ENCODE peak calls at places on chromosomes 11 and 22, in five cellular contexts. F is left lobe of liver, N is AG08396, O is left cardiac atrium, R is amniotic epithelial cell. S is an unnamed sample.
A peak's percentile ranks its signal among the peaks of the same experiment; 100 is the strongest.

GRCh38 chr22:32649515-32650200 is 151.8 kb upstream of the TIMP3 start:
- DNase-seq in R (peak; percentile 51), F (no peak), N (peak; percentile 39), O (peak; percentile 50), S (no peak)

GRCh38 chr11:100602716-100603115 is 84.4 kb upstream of the ARHGAP42 start:
- DNase-seq in R (no peak), N (no peak), F (no peak), O (no peak), S (no peak)

GRCh38 chr11:102197759-102198158 is 87.5 kb downstream of the YAP1 start:
- DNase-seq in N (no peak), O (no peak), F (no peak), R (no peak), S (no peak)

GRCh38 chr11:48116843-48117242 is 99.8 kb upstream of the OR4B1 start:
- DNase-seq in N (no peak), R (no peak), O (no peak), F (no peak), S (no peak)

GRCh38 chr11:84522331-84522730 is 1104.8 kb downstream of the DLG2 start:
- DNase-seq in R (peak; percentile 1), N (no peak), F (no peak), O (no peak), S (no peak)

GRCh38 chr11:68682531-68682931 is 1.8 kb upstream of the GAL start:
- DNase-seq in N (no peak), O (no peak), R (no peak), F (no peak), S (no peak)

GRCh38 chr11:33445761-33446161 is 188.6 kb downstream of the HIPK3 start:
- DNase-seq in F (no peak), R (no peak), N (peak; percentile 22), O (no peak), S (no peak)

GRCh38 chr22:30617819-30618218 is 10.8 kb downstream of the TCN2 start:
- DNase-seq in N (no peak), F (no peak), R (no peak), O (no peak), S (no peak)

GRCh38 chr11:12761029-12761428 is 86.8 kb downstream of the TEAD1 start:
- DNase-seq in F (no peak), N (no peak), R (peak; percentile 55), O (no peak), S (no peak)

GRCh38 chr11:130513132-130513531 is 64.7 kb downstream of the ADAMTS15 start:
- DNase-seq in N (no peak), O (peak; percentile 75), F (no peak), R (peak; percentile 23), S (no peak)

GRCh38 chr22:20803696-20804324 is 29.9 kb downstream of the SERPIND1 start:
- DNase-seq in F (peak; percentile 61), O (no peak), N (peak; percentile 51), R (peak; percentile 39), S (no peak)

GRCh38 chr11:73227571-73228211 is 9.6 kb downstream of the P2RY2 start:
- DNase-seq in O (no peak), R (no peak), F (peak; percentile 48), N (no peak), S (peak; percentile 93)

GRCh38 chr11:15697437-15698236 is 582.9 kb downstream of the INSC start:
- DNase-seq in F (no peak), N (no peak), O (no peak), R (no peak), S (no peak)

GRCh38 chr11:87432006-87432405 is 394.3 kb downstream of the TMEM135 start:
- DNase-seq in O (no peak), N (peak; percentile 57), R (peak; percentile 48), F (no peak), S (no peak)

GRCh38 chr11:58926251-58926650 is 13.0 kb upstream of the GLYATL1 start:
- DNase-seq in N (no peak), O (no peak), F (no peak), R (no peak), S (no peak)

GRCh38 chr11:86818466-86819282 is 18.3 kb downstream of the PRSS23 start:
- DNase-seq in F (no peak), N (peak; percentile 60), R (peak; percentile 72), O (no peak), S (no peak)